ENCODE peak calls at places on chromosome 5, in eight cellular contexts. W is A549, V is HCT116, B is K562, H is HepG2, T is endothelial cell of umbilical vein, Y is H1, X is GM12878. F is an unnamed sample.

GRCh38 chr5:1658665-1659064 is 134.9 kb upstream of the LPCAT1 start:
- DNase-seq in T (no peak), H (no peak), V (no peak), Y (no peak), W (no peak), X (no peak), B (no peak), F (no peak)

GRCh38 chr5:38607396-38607795 is 51.0 kb upstream of the LIFR start:
- DNase-seq in X (no peak), W (no peak), V (no peak), H (no peak), Y (no peak), B (peak; percentile 22), T (no peak), F (peak; percentile 89)

GRCh38 chr5:53487436-53487835 is 7.0 kb downstream of the FST start:
- DNase-seq in T (no peak), H (no peak), B (no peak), V (no peak), Y (no peak), W (no peak), X (no peak), F (no peak)

GRCh38 chr5:54387659-54388232 is 67.8 kb upstream of the HSPB3 start:
- DNase-seq in Y (no peak), T (no peak), X (no peak), B (no peak), V (no peak), W (no peak), H (no peak), F (no peak)

GRCh38 chr5:154374264-154374663 is 71.5 kb upstream of the SAP30L start:
- DNase-seq in B (no peak), W (no peak), X (no peak), V (no peak), Y (no peak), T (no peak), H (no peak), F (no peak)

GRCh38 chr5:470961-471749 is 28.2 kb downstream of the EXOC3 start:
- DNase-seq in W (no peak), X (no peak), B (no peak), H (no peak), T (no peak), Y (no peak), V (no peak), F (no peak)

GRCh38 chr5:149133795-149134777 is 7.2 kb upstream of the ABLIM3 start:
- DNase-seq in Y (no peak), H (no peak), V (peak; percentile 89), B (peak; percentile 22), W (peak; percentile 72), T (peak; percentile 79), X (no peak), F (peak; percentile 48)

GRCh38 chr5:173301695-173302545 is 26.3 kb downstream of the STC2 start:
- DNase-seq in T (no peak), B (no peak), V (no peak), W (no peak), Y (no peak), X (no peak), H (peak; percentile 78), F (no peak)

GRCh38 chr5:149261246-149261645 is 10.4 kb upstream of the AFAP1L1 start:
- DNase-seq in H (no peak), Y (no peak), V (no peak), X (no peak), W (no peak), T (no peak), B (no peak), F (peak; percentile 49)

GRCh38 chr5:78275998-78276543 is 18.4 kb downstream of the AP3B1 start:
- DNase-seq in T (no peak), B (no peak), Y (no peak), X (no peak), W (no peak), V (no peak), H (no peak), F (peak; percentile 28)

GRCh38 chr5:96692436-96692835 is 30.3 kb downstream of the CAST start:
- DNase-seq in H (no peak), V (no peak), Y (no peak), T (no peak), X (no peak), B (no peak), W (no peak), F (no peak)

GRCh38 chr5:143506881-143507552 is 103.5 kb upstream of the NR3C1 start:
- DNase-seq in H (peak; percentile 99), W (peak; percentile 65), B (no peak), Y (no peak), X (no peak), V (no peak), T (peak; percentile 11), F (no peak)

GRCh38 chr5:106959447-106959846 is 711.3 kb downstream of the EFNA5 start:
- DNase-seq in H (no peak), T (peak; percentile 83), W (no peak), Y (no peak), V (peak; percentile 13), X (no peak), B (no peak), F (no peak)
- TF ChIP-seq MAX in H (no peak), T (no peak), W (no peak), Y (no peak), V (no peak), X (no peak), B (no peak), F (no peak)

DNA sequence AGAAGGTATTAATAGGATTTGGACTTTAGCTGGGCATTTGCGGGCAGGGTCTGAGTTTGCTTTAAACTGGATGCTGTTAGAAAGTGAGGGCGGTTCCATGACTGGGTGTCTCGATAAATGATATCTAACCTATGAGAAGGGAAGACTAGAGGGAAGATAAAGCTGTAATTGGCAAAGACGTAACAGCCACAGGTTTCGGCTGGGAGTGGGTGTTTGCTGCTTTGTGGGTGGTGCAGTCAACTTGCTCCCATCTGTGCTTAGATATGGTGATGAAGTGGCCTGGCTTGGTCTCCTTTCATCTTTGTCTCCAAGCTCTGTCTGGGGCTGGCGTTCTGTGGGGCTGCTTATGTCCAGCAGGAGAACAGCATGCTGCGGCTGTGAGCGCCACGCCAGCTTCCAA is 23.3 kb downstream of the OR2V1 start:
- DNase-seq in T (no peak), B (no peak), X (no peak), H (no peak), V (no peak), Y (no peak), W (no peak), F (no peak)
- TF ChIP-seq POLR2A in T (no peak), B (no peak), X (no peak), H (no peak), V (no peak), Y (no peak), W (no peak), F (no peak)

DNA sequence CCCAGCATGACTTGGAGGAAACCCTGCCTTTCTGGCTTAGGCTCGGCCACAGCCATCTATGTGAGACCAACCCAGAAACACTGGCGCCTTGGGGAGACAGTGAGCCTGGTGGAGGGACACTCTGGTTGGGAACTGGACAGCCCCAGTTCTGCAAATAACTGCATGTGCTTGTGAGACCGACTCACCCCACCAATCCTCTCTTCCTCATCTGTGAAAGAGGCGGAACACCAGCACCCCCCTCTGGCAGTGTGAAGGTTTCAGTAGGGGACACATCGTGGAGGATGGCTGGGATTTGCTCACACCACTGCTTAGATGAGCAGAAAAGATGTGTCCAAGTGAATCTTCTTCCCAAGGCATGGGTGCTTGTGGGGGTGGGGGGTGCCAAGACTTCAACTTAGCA is 43.4 kb upstream of the N4BP3 start:
- DNase-seq in Y (peak; percentile 83), X (no peak), H (peak; percentile 27), T (peak; percentile 41), W (peak; percentile 36), B (peak; percentile 59), V (peak; percentile 35), F (peak; percentile 77)
- TF ChIP-seq CTCF in Y (peak; percentile 90), X (peak; percentile 51), H (peak; percentile 67), T (peak; percentile 40), W (peak; percentile 18), B (peak; percentile 80), V (peak; percentile 57), F (peak; percentile 68)

GRCh38 chr5:147763791-147764525 is 18.6 kb downstream of the JAKMIP2 start:
- DNase-seq in T (no peak), H (peak; percentile 15), Y (no peak), B (no peak), X (no peak), W (no peak), V (no peak), F (no peak)
- TF ChIP-seq MAX in T (no peak), H (no peak), Y (no peak), B (no peak), X (no peak), W (no peak), V (no peak), F (no peak)

DNA sequence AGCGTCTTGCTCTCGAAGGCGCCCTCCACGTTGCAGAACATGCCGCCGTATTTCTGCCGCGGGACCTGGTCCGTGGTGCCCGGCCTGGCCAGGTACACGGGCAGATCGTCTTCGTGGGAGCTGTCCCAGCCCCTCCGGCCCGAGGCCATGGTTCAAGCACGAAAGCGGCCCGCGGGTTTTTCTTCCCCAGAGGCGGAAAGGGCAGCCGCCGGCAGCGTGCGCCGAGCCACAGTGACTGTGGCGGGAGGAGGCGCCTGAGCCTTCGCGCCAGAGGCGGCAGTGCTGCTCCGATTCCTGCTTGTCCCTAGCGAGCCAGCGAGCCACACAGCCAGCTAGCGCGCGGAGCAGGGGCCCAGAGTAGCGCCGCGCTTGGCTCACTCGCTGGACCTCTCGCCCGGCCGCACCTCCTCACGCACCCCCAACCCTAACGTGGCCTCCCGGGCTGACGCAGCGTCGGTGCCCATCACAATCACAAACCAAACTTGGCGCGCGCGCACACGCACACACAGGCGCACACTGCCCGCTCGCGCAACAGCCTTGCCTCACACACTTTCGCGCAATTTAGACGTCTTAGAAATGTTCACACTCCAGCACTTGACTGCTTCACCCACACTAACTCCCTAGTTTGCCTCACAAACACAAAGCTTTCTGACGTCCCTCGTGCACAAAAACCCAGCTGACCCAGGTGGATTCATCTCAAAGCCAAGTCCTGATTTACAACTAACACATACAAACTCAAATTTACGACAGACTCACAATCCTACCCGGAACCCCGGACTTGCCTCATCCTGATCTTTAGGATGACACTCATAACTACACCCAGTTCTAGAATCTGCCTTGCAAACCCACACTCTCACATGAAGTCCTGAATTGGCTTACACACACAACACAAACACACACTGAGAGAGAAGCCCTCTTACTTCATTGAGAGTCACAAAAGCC is at the start of gene DPYSL3:
- DNase-seq in W (peak; percentile 13), Y (peak; percentile 84), H (no peak), B (no peak), X (no peak), V (peak; percentile 15), T (peak; percentile 90), F (no peak)
- TF ChIP-seq POLR2A in W (peak; percentile 37), Y (peak; percentile 73), H (no peak), B (no peak), X (no peak), V (no peak), T (peak; percentile 60), F (no peak)